ENCODE peak calls at places on chromosomes 4 and X, in seven cellular contexts. H, A, Z, Y, J, Q and W are unnamed samples.

GRCh38 chrX:109672239-109672638 is 47.3 kb upstream of the KCNE5 start:
- DNase-seq in Y (no peak), H (no peak), Q (no peak), A (no peak), J (no peak), Z (no peak), W (no peak)

GRCh38 chr4:165440415-165440882 is 61.6 kb downstream of the CPE start:
- DNase-seq in J (no peak), Y (no peak), Q (no peak), H (no peak), Z (no peak), A (no peak), W (no peak)

GRCh38 chr4:72418458-72418857 is 150.6 kb downstream of the ADAMTS3 start:
- DNase-seq in H (no peak), Z (no peak), Y (no peak), A (no peak), Q (peak), J (no peak), W (no peak)

GRCh38 chrX:34493086-34493485 is 164.0 kb downstream of the TMEM47 start:
- DNase-seq in Q (no peak), A (no peak), Y (no peak), Z (no peak), J (no peak), H (no peak), W (no peak)

GRCh38 chrX:78886550-78886949 is 58.6 kb upstream of the P2RY10 start:
- DNase-seq in Z (peak), Y (no peak), Q (no peak), H (no peak), J (no peak), A (no peak), W (peak)

GRCh38 chrX:123899701-123900100 is 39.8 kb downstream of the XIAP start:
- DNase-seq in Y (no peak), Z (no peak), Q (no peak), J (no peak), A (no peak), H (no peak), W (no peak)

GRCh38 chr4:26566027-26566578 is 17.8 kb upstream of the TBC1D19 start:
- DNase-seq in Q (no peak), Z (no peak), A (no peak), J (no peak), H (no peak), Y (no peak), W (no peak)

GRCh38 chr4:137749466-137749865 is 217.2 kb upstream of the PCDH18 start:
- DNase-seq in Z (no peak), H (no peak), Q (no peak), J (no peak), Y (no peak), A (no peak), W (no peak)

GRCh38 chrX:24027086-24027485 is at the start of gene KLHL15:
- DNase-seq in Q (no peak), A (no peak), H (no peak), Z (no peak), Y (no peak), J (no peak), W (no peak)

GRCh38 chrX:22246620-22247019 is 26.1 kb upstream of the CBLL2 start:
- DNase-seq in J (no peak), Z (no peak), Y (no peak), Q (no peak), H (no peak), A (no peak), W (no peak)

GRCh38 chr4:87150498-87151261 is 69.7 kb downstream of the KLHL8 start:
- DNase-seq in Z (peak), J (peak), Q (no peak), A (no peak), H (peak), Y (peak), W (peak)

GRCh38 chr4:20520901-20521300 is 179.4 kb upstream of the PACRGL start:
- DNase-seq in Z (no peak), A (no peak), Y (no peak), Q (no peak), J (no peak), H (no peak), W (no peak)

GRCh38 chrX:2243913-2244460 is 256.8 kb downstream of the DHRSX start:
- DNase-seq in Y (no peak), H (no peak), Q (no peak), Z (no peak), J (no peak), A (no peak), W (no peak)

GRCh38 chr4:131113273-131113672 is 2017.3 kb downstream of the C4orf33 start:
- DNase-seq in J (no peak), H (no peak), Z (no peak), A (no peak), Y (no peak), Q (no peak), W (no peak)

GRCh38 chr4:154618708-154619315 is 6.4 kb upstream of the FGG start:
- DNase-seq in A (peak), Y (peak), Q (no peak), J (peak), H (no peak), Z (peak), W (peak)

GRCh38 chrX:77160301-77160700 is 286.9 kb upstream of the FGF16 start:
- DNase-seq in J (peak), Z (peak), Y (no peak), A (no peak), Q (no peak), H (no peak), W (no peak)
- TF ChIP-seq CTCF in J (peak), Z (no peak), Y (peak), A (peak), Q (peak), H (no peak), W (peak)

GRCh38 chr4:129167640-129168260 is 71.8 kb downstream of the C4orf33 start:
- DNase-seq in Z (no peak), Q (no peak), A (no peak), H (no peak), Y (peak), J (peak), W (no peak)
- TF ChIP-seq CTCF in Z (no peak), Q (peak), A (no peak), H (no peak), Y (peak), J (no peak), W (no peak)

GRCh38 chr4:11418610-11419009 is 10.1 kb downstream of the HS3ST1 start:
- DNase-seq in Y (no peak), Z (no peak), J (peak), A (no peak), Q (no peak), H (no peak), W (no peak)
- TF ChIP-seq CTCF in Y (no peak), Z (peak), J (no peak), A (no peak), Q (peak), H (no peak), W (no peak)

DNA sequence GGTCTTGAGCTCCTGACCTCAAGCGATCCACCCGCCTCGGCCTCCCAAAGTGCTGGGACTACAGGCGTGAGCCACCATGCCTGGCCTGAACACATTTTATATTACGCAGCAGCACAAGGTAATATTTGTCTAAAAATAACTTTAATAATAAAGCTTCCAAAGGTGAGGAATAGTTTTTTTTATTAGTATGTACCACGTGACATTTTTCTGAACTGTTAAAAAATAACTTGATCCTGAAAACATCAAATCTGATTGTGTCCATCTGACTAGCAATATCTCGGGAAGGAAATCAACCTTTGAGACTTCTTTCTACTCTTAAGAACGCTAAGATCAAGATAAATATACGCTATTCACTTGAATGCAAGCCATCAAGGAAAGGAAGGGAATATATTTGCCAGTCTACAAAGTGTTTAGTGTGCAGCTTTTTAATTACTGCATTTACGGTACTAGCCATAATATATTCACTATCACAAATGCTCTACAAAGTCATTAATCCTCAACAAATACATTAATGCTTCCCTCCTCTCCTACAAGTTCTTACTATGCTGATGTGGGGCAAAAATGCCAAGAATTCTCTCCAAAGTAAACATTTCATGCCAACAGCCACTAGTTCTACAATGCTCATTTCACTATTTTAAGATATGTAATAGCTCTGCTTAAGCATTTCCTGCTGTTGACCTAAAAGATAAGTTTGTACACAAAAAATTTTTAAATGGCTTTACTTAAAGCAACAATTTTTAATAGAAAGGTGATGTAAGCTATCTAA is 143.6 kb downstream of the APBB2 start:
- DNase-seq in J (no peak), H (no peak), A (no peak), Q (no peak), Y (no peak), Z (no peak), W (no peak)
- TF ChIP-seq CTCF in J (no peak), H (no peak), A (no peak), Q (no peak), Y (no peak), Z (no peak), W (no peak)

GRCh38 chrX:154998204-154998880 is 24.2 kb downstream of the F8 start:
- DNase-seq in Y (no peak), H (no peak), J (no peak), A (no peak), Q (no peak), Z (no peak), W (no peak)
- TF ChIP-seq CTCF in Y (no peak), H (no peak), J (no peak), A (no peak), Q (no peak), Z (no peak), W (no peak)

GRCh38 chrX:11759461-11760311 is 1.6 kb downstream of the MSL3 start:
- DNase-seq in Z (peak), J (peak), Y (peak), A (peak), H (peak), Q (peak), W (peak)
- TF ChIP-seq CTCF in Z (no peak), J (no peak), Y (peak), A (peak), H (no peak), Q (peak), W (no peak)

GRCh38 chr4:186605261-186605865 is 50.0 kb upstream of the MTNR1A start:
- DNase-seq in Z (no peak), J (no peak), H (no peak), Q (no peak), Y (no peak), A (no peak), W (no peak)

GRCh38 chr4:186599483-186599882 is 44.1 kb upstream of the MTNR1A start:
- DNase-seq in Q (no peak), Y (no peak), J (no peak), Z (no peak), H (no peak), A (no peak), W (no peak)

GRCh38 chr4:186606593-186606992 is 51.2 kb upstream of the MTNR1A start:
- DNase-seq in Q (no peak), J (no peak), H (no peak), Z (no peak), Y (no peak), A (no peak), W (no peak)

GRCh38 chr4:186604124-186604627 is 48.8 kb upstream of the MTNR1A start:
- DNase-seq in Z (no peak), Y (no peak), H (no peak), A (no peak), Q (no peak), J (no peak), W (no peak)

DNA sequence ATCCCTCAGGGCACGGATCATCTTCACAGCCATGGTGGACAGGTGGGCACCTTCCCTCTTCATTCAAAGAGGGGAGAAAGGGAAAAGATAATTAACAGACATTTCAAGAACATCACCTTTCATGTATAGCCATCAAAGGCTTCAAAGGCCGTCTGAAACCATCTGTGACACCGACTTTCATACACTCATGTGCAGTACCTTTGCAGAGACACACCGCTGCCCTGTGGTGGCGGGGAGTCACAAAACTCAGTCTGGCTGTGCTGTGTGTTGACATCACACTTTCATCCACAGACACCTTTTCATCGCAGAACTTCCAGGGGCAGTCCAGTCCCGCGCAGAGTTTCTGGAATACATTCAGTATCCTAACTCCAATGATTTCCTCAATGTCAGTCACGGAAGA is 47.6 kb upstream of the MTNR1A start:
- DNase-seq in Y (no peak), J (no peak), Z (no peak), A (no peak), Q (no peak), H (no peak), W (no peak)
- TF ChIP-seq CTCF in Y (no peak), J (no peak), Z (no peak), A (no peak), Q (no peak), H (no peak), W (no peak)

GRCh38 chr4:37924946-37925345 is 34.1 kb downstream of the TBC1D1 start:
- DNase-seq in Z (no peak), A (no peak), J (no peak), Y (no peak), H (no peak), Q (no peak), W (no peak)

GRCh38 chr4:37934096-37934495 is 26.1 kb upstream of the PTTG2 start:
- DNase-seq in H (no peak), Y (no peak), J (no peak), A (no peak), Q (no peak), Z (no peak), W (no peak)

GRCh38 chr4:37928896-37929537 is 31.2 kb upstream of the PTTG2 start:
- DNase-seq in Y (no peak), Z (no peak), H (no peak), A (no peak), Q (no peak), J (no peak), W (no peak)

GRCh38 chr4:37928421-37928820 is 31.8 kb upstream of the PTTG2 start:
- DNase-seq in A (no peak), H (no peak), Y (no peak), J (no peak), Q (no peak), Z (no peak), W (no peak)
- TF ChIP-seq CTCF in A (no peak), H (no peak), Y (no peak), J (no peak), Q (no peak), Z (no peak), W (no peak)

DNA sequence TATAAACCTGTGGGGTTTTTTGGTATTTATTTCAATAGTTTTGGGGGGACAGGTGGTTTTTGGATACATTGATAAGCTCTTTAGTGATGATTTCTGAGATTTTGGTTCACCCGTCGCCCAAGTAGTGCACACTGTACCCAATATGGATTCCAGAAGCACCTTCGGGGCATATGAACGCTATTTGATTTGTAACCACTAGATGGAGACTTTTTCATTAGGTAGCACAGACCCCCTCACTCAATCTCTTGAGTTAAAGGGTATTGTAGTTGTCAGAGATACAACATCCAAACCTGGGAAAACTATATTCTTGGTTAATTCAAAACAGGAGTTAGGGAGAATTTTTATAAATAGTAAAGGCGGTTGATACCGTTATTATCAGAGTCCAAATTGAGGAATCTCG is 79.8 kb downstream of the SPANXN3 start:
- DNase-seq in J (peak), Z (peak), Y (no peak), H (no peak), Q (no peak), A (no peak), W (no peak)
- TF ChIP-seq CTCF in J (peak), Z (peak), Y (peak), H (no peak), Q (peak), A (peak), W (peak)